ENCODE peak calls at places on chromosomes 11 and 22, in five cellular contexts. W is cardiac muscle cell; Q is mammary epithelial cell; U is CD8-positive, alpha-beta memory T cell; S is tibial artery. A is an unnamed sample. For H3K27me3, the result is how much of the 10 kb centered on the place peaks cover.

GRCh38 chr11:44941286-44942021 is 9.2 kb downstream of the TP53I11 start:
- DNase-seq in Q (no peak), W (no peak), U (no peak), S (no peak), A (no peak)

GRCh38 chr22:28132466-28132865 is 213.4 kb upstream of the PITPNB start:
- DNase-seq in S (no peak), Q (no peak), U (no peak), W (no peak), A (no peak)

GRCh38 chr22:32053165-32053755 is 10.2 kb downstream of the SLC5A1 start:
- DNase-seq in W (no peak), S (no peak), U (no peak), Q (no peak), A (no peak)

GRCh38 chr11:105824494-105825013 is 197.5 kb downstream of the MSANTD4 start:
- DNase-seq in Q (no peak), U (no peak), W (no peak), S (no peak), A (no peak)

GRCh38 chr11:21814169-21814568 is 378.7 kb upstream of the ANO5 start:
- DNase-seq in U (no peak), Q (no peak), S (no peak), W (no peak), A (no peak)

GRCh38 chr22:37419916-37420655 is 7.2 kb downstream of the ELFN2 start:
- DNase-seq in W (peak), U (no peak), Q (peak), S (no peak), A (no peak)

GRCh38 chr11:17185938-17186337 is 21.8 kb downstream of the PIK3C2A start:
- DNase-seq in W (no peak), S (no peak), Q (no peak), U (no peak), A (no peak)

GRCh38 chr11:102422817-102423725 is 29.5 kb downstream of the TMEM123 start:
- DNase-seq in U (no peak), S (no peak), Q (no peak), W (no peak), A (peak)

GRCh38 chr22:28442951-28443876 is 236.4 kb downstream of the TTC28 start:
- DNase-seq in Q (peak), S (peak), U (no peak), W (peak), A (peak)

GRCh38 chr22:26648011-26648497 is 9.3 kb upstream of the MIAT start:
- DNase-seq in U (peak), W (no peak), Q (no peak), S (no peak), A (no peak)

GRCh38 chr11:62202910-62203309 is 5.6 kb upstream of the SCGB2A1 start:
- DNase-seq in U (no peak), W (no peak), S (no peak), Q (no peak), A (no peak)

GRCh38 chr11:120858740-120859139 is 165.2 kb upstream of the TBCEL start:
- DNase-seq in W (peak), U (no peak), S (no peak), Q (no peak), A (no peak)

GRCh38 chr11:119179983-119180382 is 5.3 kb upstream of the NHERF4 start:
- DNase-seq in W (no peak), Q (no peak), S (no peak), U (no peak), A (no peak)

GRCh38 chr11:110356769-110357671 is 60.6 kb upstream of the RDX start:
- DNase-seq in Q (peak), U (no peak), S (no peak), W (no peak), A (no peak)

GRCh38 chr11:11148104-11148509 is 204.9 kb downstream of the CSNK2A3 start:
- DNase-seq in W (peak), Q (peak), U (no peak), S (peak), A (no peak)

GRCh38 chr11:7251836-7252682 is at the start of gene SYT9:
- DNase-seq in U (no peak), S (peak), Q (peak), W (peak), A (peak)

GRCh38 chr11:63535734-63536133 is 874 bp upstream of the PLAAT4 start:
- DNase-seq in S (no peak), Q (no peak), U (no peak), W (no peak), A (no peak)

GRCh38 chr11:130413383-130414106 is 14.9 kb downstream of the ADAMTS8 start:
- DNase-seq in S (peak), Q (peak), W (no peak), U (no peak), A (no peak)

DNA sequence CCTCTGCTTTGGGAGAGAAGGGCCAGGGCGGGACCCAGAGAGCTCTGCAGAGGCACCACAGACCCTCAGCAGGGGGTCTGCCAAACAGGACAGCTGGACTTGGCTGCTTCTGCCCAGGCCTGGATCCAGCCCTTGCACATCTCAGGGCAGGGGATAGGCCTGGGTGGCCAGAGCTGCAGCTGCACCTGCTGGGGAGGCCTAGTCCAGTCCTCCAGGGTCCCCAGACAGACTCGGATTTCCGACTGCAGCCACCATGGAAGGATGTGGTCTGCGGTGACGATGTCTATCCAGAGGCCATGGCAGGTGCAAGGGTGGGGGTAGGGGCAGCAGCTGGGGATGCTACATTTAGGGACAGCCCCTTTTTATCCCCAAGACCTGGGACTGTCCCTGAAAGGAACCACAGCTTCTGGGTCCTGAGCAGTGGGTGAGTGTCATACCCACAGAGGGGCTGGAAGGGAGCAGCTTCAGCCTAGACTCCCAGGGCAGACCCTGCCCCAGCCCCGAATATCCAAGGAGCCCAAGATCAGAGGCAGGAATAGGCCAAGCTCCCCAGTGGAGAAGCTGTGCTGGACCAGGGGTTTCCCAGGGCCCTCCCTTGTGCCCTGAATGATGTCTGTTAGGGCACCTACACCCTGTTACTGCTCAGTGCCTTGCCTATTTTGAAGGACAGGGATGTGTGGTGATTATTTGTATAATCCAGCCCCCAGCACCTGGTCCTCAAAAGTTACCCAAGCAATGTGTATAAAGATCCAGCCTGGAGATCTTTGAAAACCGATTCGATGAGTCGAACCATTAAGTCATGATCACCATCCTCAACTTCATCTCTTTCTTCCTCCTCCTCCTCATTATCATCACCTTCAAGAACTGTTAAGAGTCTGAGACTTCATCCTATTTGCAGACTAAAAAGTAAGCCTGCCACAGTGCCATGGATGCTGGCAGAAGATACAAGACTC is 2.5 kb upstream of the IGLL5 start:
- DNase-seq in Q (no peak), S (peak), U (no peak), W (no peak), A (no peak)
- H3K27me3 ChIP-seq in Q (under half), S (under half), U (under half), W (under half), A (under half)

DNA sequence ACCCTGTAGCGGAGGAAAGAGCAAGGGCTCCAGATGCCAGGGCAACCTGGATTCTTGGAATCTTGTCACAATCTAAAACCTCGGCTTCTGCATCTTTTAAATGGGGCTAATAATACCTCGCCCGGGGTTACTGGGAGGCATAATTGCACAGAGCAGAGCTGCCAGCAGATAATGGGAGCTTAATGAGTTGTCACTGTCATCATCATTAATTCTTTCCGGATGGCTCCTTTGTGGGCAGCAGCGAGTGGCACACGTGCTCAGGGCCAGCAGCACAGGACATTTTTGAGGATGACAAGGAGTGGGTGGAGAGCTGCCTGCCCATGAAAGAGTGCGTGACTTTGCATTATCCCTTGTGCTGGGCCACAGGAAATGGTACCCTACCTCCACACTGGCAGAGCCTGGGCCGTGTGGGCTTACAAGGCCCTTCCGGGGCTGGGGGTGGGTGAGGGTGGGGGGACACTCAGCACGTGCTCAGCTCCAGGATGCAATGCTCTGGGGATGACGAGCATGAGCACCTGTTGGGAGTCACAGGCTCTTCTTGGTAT is 5.7 kb downstream of the PDGFB start:
- DNase-seq in S (no peak), Q (no peak), W (no peak), U (no peak), A (no peak)
- H3K27me3 ChIP-seq in S (half or more), Q (under half), W (under half), U (under half), A (under half)

DNA sequence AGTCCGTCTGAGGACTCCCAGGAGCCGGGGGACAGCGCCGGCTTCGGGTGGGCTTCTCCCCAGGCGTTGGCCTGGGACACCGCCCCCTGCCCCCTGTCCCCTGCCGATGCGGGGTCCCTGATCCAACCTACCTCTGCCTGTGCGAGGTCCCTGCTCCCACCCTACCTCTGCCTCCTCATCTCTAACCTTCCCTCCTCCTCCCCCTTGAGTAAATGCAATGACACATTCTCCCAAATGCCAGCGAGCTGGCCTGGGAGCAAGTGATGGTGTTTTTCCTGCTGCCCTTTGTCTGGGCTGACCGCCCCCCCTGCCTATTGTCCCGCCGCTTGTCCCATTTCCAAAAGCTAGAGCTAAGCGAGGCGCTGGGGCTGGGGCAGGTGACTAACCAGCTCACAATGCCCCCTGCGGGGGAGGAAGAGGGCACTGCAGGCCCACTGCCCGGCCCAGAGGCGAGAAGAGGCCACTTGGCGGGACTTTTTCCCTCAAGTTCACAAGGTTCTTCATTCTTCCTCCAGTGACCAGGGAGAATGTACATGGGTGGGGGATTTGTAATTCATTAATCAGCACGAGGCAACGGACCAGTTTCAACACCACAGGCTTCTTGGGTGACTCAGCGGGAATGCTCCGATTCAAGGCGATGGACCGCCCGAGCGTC is 645 bp upstream of the CLCF1 start:
- DNase-seq in U (peak), Q (peak), S (peak), W (peak), A (peak)
- H3K27me3 ChIP-seq in U (under half), Q (under half), S (under half), W (under half), A (under half)

GRCh38 chr11:75717608-75718403 is at the start of gene MOGAT2:
- DNase-seq in Q (no peak), W (no peak), S (no peak), U (no peak), A (no peak)
- H3K27me3 ChIP-seq in Q (under half), W (under half), S (under half), U (under half), A (under half)

DNA sequence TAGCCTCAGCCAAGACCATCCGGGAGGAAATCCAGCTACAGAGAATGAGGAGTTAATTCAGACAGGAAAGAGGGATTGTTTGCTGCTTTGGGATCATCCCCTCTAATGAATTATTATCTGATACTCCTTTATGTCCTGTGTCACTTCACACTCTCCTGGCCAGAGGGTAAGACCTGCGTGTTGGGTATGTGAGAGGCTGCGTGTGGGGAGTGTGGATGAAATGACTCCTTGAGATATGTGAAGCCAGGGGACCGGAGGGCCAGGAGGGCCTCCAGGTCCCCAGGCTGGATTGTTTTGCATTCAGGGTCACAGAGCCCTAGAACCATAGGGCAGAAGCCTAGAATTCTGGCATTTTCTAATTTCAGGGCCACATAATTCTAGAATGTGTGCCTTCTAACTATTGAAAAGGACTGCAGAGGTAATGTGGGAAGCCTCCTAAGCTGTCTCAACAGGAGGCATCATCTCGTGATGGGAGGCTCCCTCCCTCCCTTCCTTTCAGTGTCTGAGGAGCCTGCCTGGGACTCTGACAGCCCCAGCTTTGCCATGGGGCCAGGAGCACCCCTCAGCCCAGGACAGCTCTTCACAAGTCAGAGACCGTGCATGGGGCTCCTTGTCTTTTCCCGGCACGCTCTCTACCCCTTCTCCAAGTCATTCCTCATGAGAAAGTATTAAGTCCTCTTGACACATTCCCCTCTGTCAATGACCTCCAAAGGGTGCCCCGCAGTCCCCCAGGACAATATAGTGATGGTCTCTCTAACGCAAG is 3.7 kb downstream of the TPBGL start:
- DNase-seq in W (no peak), U (no peak), S (peak), Q (no peak), A (peak)
- H3K27me3 ChIP-seq in W (half or more), U (under half), S (half or more), Q (under half), A (under half)

DNA sequence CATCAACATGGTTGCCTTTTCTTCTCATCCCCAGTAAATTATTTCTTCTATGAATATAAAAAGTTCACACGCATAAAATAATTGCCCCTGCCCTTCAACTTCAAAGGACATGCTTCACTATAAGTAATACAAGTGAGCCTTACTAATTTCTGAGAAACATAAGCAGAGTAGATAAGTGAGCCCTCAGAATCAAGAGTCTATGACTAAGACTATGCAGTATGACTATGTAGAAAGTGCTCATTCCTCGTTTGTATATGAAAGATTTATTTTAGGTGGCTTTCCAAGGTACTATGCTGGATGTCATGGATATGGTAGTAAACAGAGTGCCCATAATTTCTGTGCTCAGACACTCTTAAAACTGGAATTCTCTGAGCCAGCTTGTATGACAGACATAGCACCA is 189.9 kb downstream of the CADM1 start:
- DNase-seq in S (no peak), W (no peak), U (no peak), Q (no peak), A (no peak)
- H3K27me3 ChIP-seq in S (under half), W (under half), U (under half), Q (under half), A (under half)

GRCh38 chr11:9210224-9210921 is 54.8 kb downstream of the DENND5A start:
- DNase-seq in U (no peak), S (no peak), Q (no peak), W (no peak), A (no peak)
- H3K27me3 ChIP-seq in U (under half), S (under half), Q (under half), W (under half), A (under half)

GRCh38 chr11:134622458-134622857 is 210.4 kb upstream of the B3GAT1 start:
- DNase-seq in U (no peak), S (peak), Q (no peak), W (no peak), A (no peak)
- H3K27me3 ChIP-seq in U (under half), S (under half), Q (under half), W (under half), A (half or more)

GRCh38 chr11:57233702-57234101 is 3.3 kb downstream of the APLNR start:
- DNase-seq in W (no peak), U (no peak), Q (no peak), S (no peak), A (no peak)

GRCh38 chr11:57228600-57228999 is 8.4 kb downstream of the APLNR start:
- DNase-seq in Q (no peak), U (no peak), S (no peak), W (no peak), A (no peak)

GRCh38 chr11:57231539-57232253 is 5.4 kb downstream of the APLNR start:
- DNase-seq in W (no peak), U (no peak), S (no peak), Q (no peak), A (no peak)

GRCh38 chr11:57230797-57231538 is 6.1 kb downstream of the APLNR start:
- DNase-seq in Q (no peak), U (no peak), S (no peak), W (peak), A (no peak)

GRCh38 chr11:57230316-57230715 is 6.7 kb downstream of the APLNR start:
- DNase-seq in U (no peak), S (no peak), W (no peak), Q (no peak), A (no peak)
- H3K27me3 ChIP-seq in U (under half), S (under half), W (under half), Q (under half), A (under half)